ENCODE peak calls at places on chromosomes 13 and 19, in five cellular contexts. One of them, this sample, is unnamed.

GRCh38 chr13:105232403-105232802 is 1303.1 kb downstream of the EFNB2 start:
- DNase-seq in HTR-8/SVneo: no peak
- DNase-seq in coronary artery: no peak
- DNase-seq in choroid plexus epithelial cell: no peak
- DNase-seq in NCI-H774: no peak
- DNase-seq in this sample: no peak

GRCh38 chr19:30780032-30780431 is 407.8 kb downstream of the ZNF536 start:
- DNase-seq in HTR-8/SVneo: no peak
- DNase-seq in coronary artery: no peak
- DNase-seq in choroid plexus epithelial cell: no peak
- DNase-seq in NCI-H774: no peak
- DNase-seq in this sample: no peak

GRCh38 chr19:48724796-48725753 is 5.5 kb upstream of the MAMSTR start:
- DNase-seq in HTR-8/SVneo: peak
- DNase-seq in coronary artery: no peak
- DNase-seq in choroid plexus epithelial cell: peak
- DNase-seq in NCI-H774: peak
- DNase-seq in this sample: no peak

GRCh38 chr19:2631213-2631821 is 71.2 kb downstream of the GNG7 start:
- DNase-seq in HTR-8/SVneo: no peak
- DNase-seq in coronary artery: no peak
- DNase-seq in choroid plexus epithelial cell: peak
- DNase-seq in NCI-H774: no peak
- DNase-seq in this sample: no peak

GRCh38 chr13:110957181-110957884 is 42.5 kb upstream of the ANKRD10 start:
- DNase-seq in HTR-8/SVneo: no peak
- DNase-seq in coronary artery: no peak
- DNase-seq in choroid plexus epithelial cell: peak
- DNase-seq in NCI-H774: no peak
- DNase-seq in this sample: no peak

GRCh38 chr19:12749938-12750521 is 1.6 kb upstream of the BEST2 start:
- DNase-seq in HTR-8/SVneo: no peak
- DNase-seq in coronary artery: no peak
- DNase-seq in choroid plexus epithelial cell: peak
- DNase-seq in NCI-H774: no peak
- DNase-seq in this sample: no peak

GRCh38 chr19:16096281-16096855 is 15.3 kb upstream of the RAB8A start:
- DNase-seq in HTR-8/SVneo: no peak
- DNase-seq in coronary artery: no peak
- DNase-seq in choroid plexus epithelial cell: no peak
- DNase-seq in NCI-H774: no peak
- DNase-seq in this sample: no peak

GRCh38 chr19:400976-401835 is 7.7 kb downstream of the C2CD4C start:
- DNase-seq in HTR-8/SVneo: no peak
- DNase-seq in coronary artery: no peak
- DNase-seq in choroid plexus epithelial cell: no peak
- DNase-seq in NCI-H774: no peak
- DNase-seq in this sample: peak

GRCh38 chr19:11204943-11205349 is 7.6 kb upstream of the KANK2 start:
- DNase-seq in HTR-8/SVneo: no peak
- DNase-seq in coronary artery: no peak
- DNase-seq in choroid plexus epithelial cell: no peak
- DNase-seq in NCI-H774: no peak
- DNase-seq in this sample: no peak

GRCh38 chr19:13718733-13719132 is 45.6 kb upstream of the MRI1 start:
- DNase-seq in HTR-8/SVneo: peak
- DNase-seq in coronary artery: no peak
- DNase-seq in choroid plexus epithelial cell: peak
- DNase-seq in NCI-H774: peak
- DNase-seq in this sample: no peak

GRCh38 chr13:72565893-72566292 is 161.5 kb downstream of the MZT1 start:
- DNase-seq in HTR-8/SVneo: peak
- DNase-seq in coronary artery: no peak
- DNase-seq in choroid plexus epithelial cell: peak
- DNase-seq in NCI-H774: no peak
- DNase-seq in this sample: no peak

GRCh38 chr13:73000027-73000674 is 58.7 kb upstream of the KLF5 start:
- DNase-seq in HTR-8/SVneo: no peak
- DNase-seq in coronary artery: no peak
- DNase-seq in choroid plexus epithelial cell: peak
- DNase-seq in NCI-H774: peak
- DNase-seq in this sample: no peak

GRCh38 chr19:39310558-39311311 is 9.9 kb downstream of the LRFN1 start:
- DNase-seq in HTR-8/SVneo: no peak
- DNase-seq in coronary artery: no peak
- DNase-seq in choroid plexus epithelial cell: peak
- DNase-seq in NCI-H774: no peak
- DNase-seq in this sample: peak

GRCh38 chr13:100657881-100658315 is 16.7 kb downstream of the TMTC4 start:
- DNase-seq in HTR-8/SVneo: no peak
- DNase-seq in coronary artery: no peak
- DNase-seq in choroid plexus epithelial cell: no peak
- DNase-seq in NCI-H774: no peak
- DNase-seq in this sample: no peak

GRCh38 chr19:38737921-38738731 is 6.1 kb downstream of the CAPN12 start:
- DNase-seq in HTR-8/SVneo: no peak
- DNase-seq in coronary artery: no peak
- DNase-seq in choroid plexus epithelial cell: no peak
- DNase-seq in NCI-H774: no peak
- DNase-seq in this sample: no peak

GRCh38 chr13:101941095-101941777 is 460.6 kb downstream of the FGF14 start:
- DNase-seq in HTR-8/SVneo: no peak
- DNase-seq in coronary artery: no peak
- DNase-seq in choroid plexus epithelial cell: peak
- DNase-seq in NCI-H774: no peak
- DNase-seq in this sample: no peak

GRCh38 chr19:33477781-33478180 is 43.8 kb downstream of the PEPD start:
- DNase-seq in HTR-8/SVneo: no peak
- DNase-seq in coronary artery: no peak
- DNase-seq in choroid plexus epithelial cell: no peak
- DNase-seq in NCI-H774: no peak
- DNase-seq in this sample: peak

GRCh38 chr13:76014618-76015315 is 378.6 kb downstream of the LMO7 start:
- DNase-seq in HTR-8/SVneo: no peak
- DNase-seq in coronary artery: no peak
- DNase-seq in choroid plexus epithelial cell: peak
- DNase-seq in NCI-H774: no peak
- DNase-seq in this sample: no peak

GRCh38 chr19:47608074-47608907 is 643 bp upstream of the BICRA start:
- DNase-seq in HTR-8/SVneo: peak
- DNase-seq in coronary artery: peak
- DNase-seq in choroid plexus epithelial cell: peak
- DNase-seq in NCI-H774: peak
- DNase-seq in this sample: peak

GRCh38 chr13:77184455-77184854 is 142.4 kb downstream of the MYCBP2 start:
- DNase-seq in HTR-8/SVneo: no peak
- DNase-seq in coronary artery: no peak
- DNase-seq in choroid plexus epithelial cell: no peak
- DNase-seq in NCI-H774: no peak
- DNase-seq in this sample: no peak

GRCh38 chr19:48659768-48660167 is 13.0 kb downstream of the NTN5 start:
- DNase-seq in HTR-8/SVneo: no peak
- DNase-seq in coronary artery: no peak
- DNase-seq in choroid plexus epithelial cell: peak
- DNase-seq in NCI-H774: peak
- DNase-seq in this sample: no peak

GRCh38 chr13:52158629-52159158 is 703 bp downstream of the NEK3 start:
- DNase-seq in HTR-8/SVneo: peak
- DNase-seq in coronary artery: no peak
- DNase-seq in choroid plexus epithelial cell: peak
- DNase-seq in NCI-H774: no peak
- DNase-seq in this sample: peak

GRCh38 chr13:32381539-32381938 is 46.4 kb downstream of the N4BP2L1 start:
- DNase-seq in HTR-8/SVneo: peak
- DNase-seq in coronary artery: no peak
- DNase-seq in choroid plexus epithelial cell: peak
- DNase-seq in NCI-H774: no peak
- DNase-seq in this sample: no peak

GRCh38 chr19:13099073-13099999 is 3.3 kb downstream of the LYL1 start:
- DNase-seq in HTR-8/SVneo: no peak
- DNase-seq in coronary artery: no peak
- DNase-seq in choroid plexus epithelial cell: no peak
- DNase-seq in NCI-H774: peak
- DNase-seq in this sample: peak

GRCh38 chr13:73939603-73940002 is 194.6 kb downstream of the KLF12 start:
- DNase-seq in HTR-8/SVneo: no peak
- DNase-seq in coronary artery: no peak
- DNase-seq in choroid plexus epithelial cell: no peak
- DNase-seq in NCI-H774: no peak
- DNase-seq in this sample: no peak

GRCh38 chr13:35912841-35913240 is 218.3 kb downstream of the DCLK1 start:
- DNase-seq in HTR-8/SVneo: no peak
- DNase-seq in coronary artery: no peak
- DNase-seq in choroid plexus epithelial cell: no peak
- DNase-seq in NCI-H774: no peak
- DNase-seq in this sample: no peak

GRCh38 chr19:10104665-10105221 is 1.4 kb upstream of the PPAN start:
- DNase-seq in HTR-8/SVneo: no peak
- DNase-seq in coronary artery: no peak
- DNase-seq in choroid plexus epithelial cell: no peak
- DNase-seq in NCI-H774: no peak
- DNase-seq in this sample: peak

GRCh38 chr19:46732172-46732938 is 13.5 kb upstream of the FKRP start:
- DNase-seq in HTR-8/SVneo: no peak
- DNase-seq in coronary artery: no peak
- DNase-seq in choroid plexus epithelial cell: no peak
- DNase-seq in NCI-H774: no peak
- DNase-seq in this sample: no peak

GRCh38 chr19:18021121-18021755 is 13.3 kb downstream of the ARRDC2 start:
- DNase-seq in HTR-8/SVneo: peak
- DNase-seq in coronary artery: peak
- DNase-seq in choroid plexus epithelial cell: peak
- DNase-seq in NCI-H774: no peak
- DNase-seq in this sample: peak

GRCh38 chr19:23554548-23554947 is 132.5 kb downstream of the ZNF675 start:
- DNase-seq in HTR-8/SVneo: no peak
- DNase-seq in coronary artery: no peak
- DNase-seq in choroid plexus epithelial cell: no peak
- DNase-seq in NCI-H774: no peak
- DNase-seq in this sample: no peak

GRCh38 chr13:96052655-96053002 is 572 bp downstream of the UGGT2 start:
- DNase-seq in HTR-8/SVneo: peak
- DNase-seq in coronary artery: peak
- DNase-seq in choroid plexus epithelial cell: peak
- DNase-seq in NCI-H774: peak
- DNase-seq in this sample: no peak

GRCh38 chr13:22926176-22927007 is 254.4 kb upstream of the SGCG start:
- DNase-seq in HTR-8/SVneo: no peak
- DNase-seq in coronary artery: no peak
- DNase-seq in choroid plexus epithelial cell: no peak
- DNase-seq in NCI-H774: no peak
- DNase-seq in this sample: peak

GRCh38 chr13:87953381-87953780 is 282.2 kb downstream of the SLITRK5 start:
- DNase-seq in HTR-8/SVneo: no peak
- DNase-seq in coronary artery: no peak
- DNase-seq in choroid plexus epithelial cell: no peak
- DNase-seq in NCI-H774: no peak
- DNase-seq in this sample: no peak

GRCh38 chr13:34748078-34748477 is 194.0 kb upstream of the NBEA start:
- DNase-seq in HTR-8/SVneo: no peak
- DNase-seq in coronary artery: no peak
- DNase-seq in choroid plexus epithelial cell: peak
- DNase-seq in NCI-H774: peak
- DNase-seq in this sample: peak

GRCh38 chr13:66635526-66635925 is 594.6 kb downstream of the PCDH9 start:
- DNase-seq in HTR-8/SVneo: peak
- DNase-seq in coronary artery: no peak
- DNase-seq in choroid plexus epithelial cell: peak
- DNase-seq in NCI-H774: no peak
- DNase-seq in this sample: no peak

GRCh38 chr19:44788971-44789370 is 11.3 kb downstream of the CBLC start:
- DNase-seq in HTR-8/SVneo: no peak
- DNase-seq in coronary artery: no peak
- DNase-seq in choroid plexus epithelial cell: no peak
- DNase-seq in NCI-H774: no peak
- DNase-seq in this sample: no peak

GRCh38 chr19:6588508-6589345 is 2.2 kb downstream of the CD70 start:
- DNase-seq in HTR-8/SVneo: no peak
- DNase-seq in coronary artery: no peak
- DNase-seq in choroid plexus epithelial cell: no peak
- DNase-seq in NCI-H774: no peak
- DNase-seq in this sample: no peak

GRCh38 chr19:11964858-11965645 is at the start of gene ZNF763:
- DNase-seq in HTR-8/SVneo: peak
- DNase-seq in coronary artery: peak
- DNase-seq in choroid plexus epithelial cell: peak
- DNase-seq in NCI-H774: peak
- DNase-seq in this sample: peak

GRCh38 chr13:28718538-28719226 is at the start of gene SLC46A3:
- DNase-seq in HTR-8/SVneo: peak
- DNase-seq in coronary artery: peak
- DNase-seq in choroid plexus epithelial cell: peak
- DNase-seq in NCI-H774: peak
- DNase-seq in this sample: peak

GRCh38 chr13:111548805-111549204 is 228.4 kb downstream of the TEX29 start:
- DNase-seq in HTR-8/SVneo: no peak
- DNase-seq in coronary artery: peak
- DNase-seq in choroid plexus epithelial cell: no peak
- DNase-seq in NCI-H774: no peak
- DNase-seq in this sample: no peak